ENCODE peak calls at places on chromosomes 1 and 21, in five cellular contexts. G, C, K, P and O are unnamed samples.

GRCh38 chr1:94044290-94044790 is 76.6 kb downstream of the ABCA4 start:
- DNase-seq in G (no peak), C (no peak), K (peak), P (no peak), O (no peak)

GRCh38 chr1:165069829-165070228 is 286.7 kb downstream of the LMX1A start:
- DNase-seq in G (no peak), C (no peak), K (no peak), P (no peak), O (no peak)

GRCh38 chr21:35045539-35046222 is 3.4 kb downstream of the RUNX1 start:
- DNase-seq in G (no peak), C (no peak), K (no peak), P (peak), O (no peak)

GRCh38 chr1:77030401-77031100 is 163.3 kb downstream of the ST6GALNAC5 start:
- DNase-seq in G (no peak), C (no peak), K (no peak), P (no peak), O (no peak)

GRCh38 chr1:52752427-52752826 is 26.2 kb downstream of the ZYG11B start:
- DNase-seq in G (no peak), C (no peak), K (no peak), P (no peak), O (no peak)

GRCh38 chr1:230230273-230230672 is 163.2 kb downstream of the GALNT2 start:
- DNase-seq in G (no peak), C (no peak), K (no peak), P (no peak), O (no peak)

GRCh38 chr21:29102791-29103257 is 27.6 kb upstream of the MAP3K7CL start:
- DNase-seq in G (no peak), C (no peak), K (no peak), P (no peak), O (no peak)

GRCh38 chr1:173870252-173871075 is 2.3 kb downstream of the ZBTB37 start:
- DNase-seq in G (peak), C (peak), K (no peak), P (no peak), O (peak)

GRCh38 chr1:70314706-70315304 is 39.7 kb downstream of the ANKRD13C start:
- DNase-seq in G (no peak), C (no peak), K (no peak), P (no peak), O (no peak)

GRCh38 chr1:201147396-201148015 is 6.8 kb downstream of the TMEM9 start:
- DNase-seq in G (no peak), C (no peak), K (no peak), P (no peak), O (no peak)